ENCODE peak calls at places on chromosomes 6 and 20, in nine cellular contexts. O is colonic mucosa, F is left ventricle myocardium inferior, Q is prostate gland, C is GM23248, W is fibroblast of lung, M is right cardiac atrium, A is heart right ventricle, R is endodermal cell. L is an unnamed sample.
A peak's percentile ranks its signal among the peaks of the same experiment; 100 is the strongest.

GRCh38 chr6:61558796-61559195 is 727.2 kb downstream of the KHDRBS2 start:
- DNase-seq in O (no peak), F (no peak), Q (no peak), C (no peak), W (no peak), M (no peak), A (no peak), R (no peak), L (no peak)

GRCh38 chr6:53107091-53107490 is 41.5 kb downstream of the GCM1 start:
- DNase-seq in O (no peak), F (no peak), Q (no peak), C (peak; percentile 79), W (peak; percentile 21), M (no peak), A (no peak), R (peak; percentile 33), L (no peak)

GRCh38 chr6:30207619-30208295 is 5.4 kb downstream of the TRIM26 start:
- DNase-seq in O (peak; percentile 66), F (no peak), Q (no peak), C (peak; percentile 49), W (no peak), M (no peak), A (peak; percentile 25), R (no peak), L (no peak)

GRCh38 chr6:7725412-7725811 is 487 bp upstream of the BMP6 start:
- DNase-seq in O (no peak), F (no peak), Q (no peak), C (peak; percentile 38), W (no peak), M (no peak), A (no peak), R (no peak), L (no peak)

GRCh38 chr6:52642381-52642780 is 28.5 kb upstream of the TMEM14A start:
- DNase-seq in O (no peak), F (no peak), Q (no peak), C (no peak), W (no peak), M (no peak), A (no peak), R (no peak), L (no peak)

GRCh38 chr6:137389150-137389664 is 105.0 kb downstream of the OLIG3 start:
- DNase-seq in O (peak; percentile 32), F (no peak), Q (no peak), C (no peak), W (no peak), M (no peak), A (no peak), R (no peak), L (no peak)

GRCh38 chr6:71107935-71108420 is 151.1 kb upstream of the B3GAT2 start:
- DNase-seq in O (no peak), F (no peak), Q (no peak), C (peak; percentile 83), W (peak; percentile 74), M (no peak), A (peak; percentile 44), R (no peak), L (no peak)

GRCh38 chr20:2671977-2672376 is 8.0 kb upstream of the IDH3B start:
- DNase-seq in O (no peak), F (no peak), Q (no peak), C (no peak), W (no peak), M (no peak), A (no peak), R (peak; percentile 80), L (no peak)

GRCh38 chr6:147117580-147117979 is 86.6 kb upstream of the STXBP5 start:
- DNase-seq in O (no peak), F (no peak), Q (no peak), C (peak; percentile 20), W (peak; percentile 64), M (no peak), A (no peak), R (no peak), L (no peak)

GRCh38 chr6:147119310-147119709 is 84.9 kb upstream of the STXBP5 start:
- DNase-seq in O (no peak), F (no peak), Q (no peak), C (no peak), W (no peak), M (no peak), A (no peak), R (no peak), L (no peak)

GRCh38 chr6:147117009-147117408 is 87.2 kb upstream of the STXBP5 start:
- DNase-seq in O (no peak), F (no peak), Q (no peak), C (no peak), W (no peak), M (no peak), A (no peak), R (no peak), L (no peak)

DNA sequence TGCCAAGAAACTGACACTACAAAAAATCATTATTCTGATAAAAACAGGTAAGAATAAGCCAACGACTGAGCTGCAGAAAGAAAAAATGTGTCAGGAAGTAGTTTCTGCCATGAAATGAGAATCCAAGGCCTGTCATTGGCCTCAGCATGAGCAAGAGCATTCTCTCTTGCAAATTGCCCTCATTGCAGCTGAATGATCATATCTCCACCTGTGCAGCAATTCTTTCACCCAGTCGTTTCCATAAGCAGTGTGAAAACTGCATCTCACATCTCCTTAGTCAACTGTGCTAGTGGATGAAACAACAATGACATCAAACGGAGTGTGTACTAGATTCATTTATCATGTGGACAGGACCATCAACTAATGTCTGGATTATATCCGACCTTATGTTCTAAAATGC is 88.2 kb upstream of the STXBP5 start:
- DNase-seq in O (no peak), F (no peak), Q (no peak), C (no peak), W (no peak), M (no peak), A (no peak), R (no peak), L (no peak)
- H3K27ac ChIP-seq in O (no peak overlapping the region), F (no peak overlapping the region), Q (no peak overlapping the region), C (no peak overlapping the region), W (no peak overlapping the region), M (no peak overlapping the region), A (no peak overlapping the region), R (no peak overlapping the region), L (no peak overlapping the region)

DNA sequence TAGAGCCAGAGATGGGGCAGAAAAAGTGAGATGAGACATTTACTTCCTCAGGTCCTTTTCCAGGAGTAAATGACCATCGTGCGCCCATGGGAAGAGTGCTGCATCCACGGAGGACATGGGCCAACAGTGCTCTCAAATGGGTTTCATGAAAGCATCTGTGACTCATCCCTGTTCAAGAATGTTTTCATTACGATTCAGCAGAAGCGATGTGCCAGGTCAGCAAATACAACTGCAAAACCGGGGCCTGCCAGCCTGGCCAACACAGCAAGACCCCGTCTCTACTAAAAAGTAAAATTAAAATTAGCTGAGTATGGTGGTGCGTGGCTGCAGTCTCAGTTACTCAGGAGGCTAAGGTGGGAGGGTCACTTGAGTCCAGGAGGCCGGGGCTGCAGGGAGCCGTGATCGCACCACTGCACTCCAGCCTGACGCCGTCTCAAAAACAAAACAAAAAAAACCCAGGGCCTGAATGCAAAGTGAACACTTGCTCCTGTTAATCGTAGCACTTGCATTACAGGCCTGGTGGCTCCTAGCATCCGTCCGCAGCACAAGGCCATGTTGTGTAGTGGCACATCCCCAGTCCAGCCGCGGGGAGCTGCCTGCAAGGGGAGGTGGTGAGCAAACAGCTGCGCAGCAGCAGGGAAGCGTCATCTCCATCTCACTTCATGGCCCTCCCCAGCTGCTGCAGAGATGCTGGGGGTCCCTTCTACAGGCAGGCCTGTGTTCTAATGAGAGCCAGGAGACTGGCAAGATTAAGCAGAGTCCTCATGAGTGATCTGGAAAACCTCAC is 125.3 kb downstream of the LY86 start:
- DNase-seq in O (no peak), F (no peak), Q (no peak), C (peak; percentile 94), W (peak; percentile 71), M (no peak), A (no peak), R (no peak), L (no peak)
- H3K4me1 ChIP-seq in O (peaks cover 16% of the 10 kb centered on the region), F (peaks cover 51% of the 10 kb centered on the region), Q (no peaks in the 10 kb centered on the region), C (peaks cover 22% of the 10 kb centered on the region), W (peaks cover 14% of the 10 kb centered on the region), M (peaks cover 10% of the 10 kb centered on the region), A (peaks cover 43% of the 10 kb centered on the region), R (peaks cover 3% of the 10 kb centered on the region), L (peaks cover 21% of the 10 kb centered on the region)

GRCh38 chr20:46204594-46205205 is 86.6 kb downstream of the CD40 start:
- DNase-seq in O (no peak), F (no peak), Q (no peak), C (no peak), W (no peak), M (no peak), A (no peak), R (no peak), L (no peak)

GRCh38 chr20:46205349-46205748 is 87.2 kb downstream of the CD40 start:
- DNase-seq in O (no peak), F (no peak), Q (no peak), C (no peak), W (no peak), M (no peak), A (no peak), R (no peak), L (no peak)

GRCh38 chr20:46206025-46206424 is 87.9 kb downstream of the CD40 start:
- DNase-seq in O (peak; percentile 35), F (peak; percentile 36), Q (no peak), C (peak; percentile 62), W (peak; percentile 23), M (peak; percentile 45), A (peak; percentile 46), R (no peak), L (peak; percentile 46)

GRCh38 chr20:46207783-46208182 is 89.7 kb downstream of the CD40 start:
- DNase-seq in O (no peak), F (no peak), Q (no peak), C (no peak), W (no peak), M (no peak), A (no peak), R (no peak), L (no peak)

DNA sequence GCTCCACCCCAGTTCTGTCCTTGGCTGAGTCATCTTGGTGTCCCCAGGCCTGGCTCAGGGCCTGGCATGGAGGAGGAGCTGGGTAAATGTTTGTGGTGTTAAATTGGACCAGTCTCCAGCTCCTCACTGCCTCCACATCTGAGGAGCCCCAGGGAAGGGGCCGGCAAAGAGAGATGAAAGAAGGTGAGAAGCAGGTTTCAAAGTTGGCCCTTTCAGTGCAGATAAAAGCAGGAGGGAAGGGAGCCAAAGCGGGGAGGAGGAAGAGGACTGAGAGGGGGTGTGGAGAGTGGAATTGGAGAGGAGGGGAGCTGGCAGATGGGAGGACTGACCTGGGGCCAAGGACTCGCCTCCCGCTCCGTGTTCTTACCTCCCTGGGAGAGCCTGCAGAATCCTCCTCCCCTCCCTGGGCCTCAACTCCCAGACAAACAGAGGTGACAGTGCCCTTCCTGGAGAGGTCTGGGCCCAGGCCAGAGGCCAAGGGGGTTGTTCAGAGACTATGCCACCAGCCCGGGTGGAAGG is 89.0 kb downstream of the CD40 start:
- DNase-seq in O (no peak), F (no peak), Q (peak; percentile 51), C (peak; percentile 16), W (no peak), M (no peak), A (no peak), R (no peak), L (no peak)
- H3K27ac ChIP-seq in O (no peak overlapping the region), F (peak overlapping the region; percentile 71), Q (no peak overlapping the region), C (no peak overlapping the region), W (no peak overlapping the region), M (peak overlapping the region; percentile 49), A (peak overlapping the region; percentile 41), R (no peak overlapping the region), L (no peak overlapping the region)

DNA sequence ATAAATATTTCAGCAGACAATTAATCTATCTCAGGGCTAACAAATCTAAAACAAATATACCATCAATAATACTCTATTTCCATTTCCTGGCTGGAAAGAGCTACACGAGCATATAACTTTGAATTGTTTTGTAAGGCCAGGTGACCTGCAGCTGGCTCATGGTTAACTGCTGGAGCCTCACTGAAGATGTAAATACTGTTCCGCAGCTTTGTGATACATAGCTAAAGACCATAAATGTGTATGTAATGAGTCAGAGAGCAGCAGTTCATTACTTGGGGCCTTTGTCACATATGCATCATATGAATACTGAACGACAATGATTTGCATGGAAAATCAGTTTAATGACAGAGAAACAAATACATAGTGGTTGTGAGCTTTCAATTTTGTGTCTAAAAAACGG is 109.4 kb upstream of the CCN2 start:
- DNase-seq in O (no peak), F (no peak), Q (no peak), C (peak; percentile 87), W (peak; percentile 93), M (no peak), A (no peak), R (no peak), L (no peak)
- H3K4me1 ChIP-seq in O (no peaks in the 10 kb centered on the region), F (peaks cover 24% of the 10 kb centered on the region), Q (no peaks in the 10 kb centered on the region), C (peaks cover 57% of the 10 kb centered on the region), W (peaks cover 15% of the 10 kb centered on the region), M (no peaks in the 10 kb centered on the region), A (peaks cover 33% of the 10 kb centered on the region), R (no peaks in the 10 kb centered on the region), L (peaks cover 6% of the 10 kb centered on the region)

L was measured in PC-9.